ENCODE peak calls at places on chromosomes 1 and 21, in six cellular contexts. One of them, this sample, is unnamed.

GRCh38 chr21:42218836-42219605 is at the start of gene ABCG1:
- DNase-seq in GM12878: no peak
- DNase-seq in WTC11: peak; percentile 78
- DNase-seq in K562: peak; percentile 43
- DNase-seq in H1: peak; percentile 84
- DNase-seq in HepG2: no peak
- DNase-seq in this sample: no peak

GRCh38 chr1:20521960-20522861 is 14.3 kb upstream of the MUL1 start:
- DNase-seq in HepG2: peak; percentile 57
- DNase-seq in K562: peak; percentile 81
- DNase-seq in GM12878: peak; percentile 20
- DNase-seq in H1: peak; percentile 94
- DNase-seq in WTC11: peak; percentile 90
- DNase-seq in this sample: peak; percentile 81

GRCh38 chr1:154198756-154199562 is 7.1 kb upstream of the TPM3 start:
- DNase-seq in K562: peak; percentile 77
- DNase-seq in HepG2: peak; percentile 71
- DNase-seq in GM12878: no peak
- DNase-seq in WTC11: peak; percentile 23
- DNase-seq in H1: peak; percentile 51
- DNase-seq in this sample: no peak

GRCh38 chr1:51907079-51907702 is 28.7 kb upstream of the NRDC start:
- DNase-seq in HepG2: no peak
- DNase-seq in H1: no peak
- DNase-seq in GM12878: no peak
- DNase-seq in K562: no peak
- DNase-seq in WTC11: no peak
- DNase-seq in this sample: no peak

GRCh38 chr21:38857152-38857825 is 51.6 kb downstream of the ETS2 start:
- DNase-seq in WTC11: no peak
- DNase-seq in GM12878: no peak
- DNase-seq in HepG2: peak; percentile 28
- DNase-seq in K562: no peak
- DNase-seq in H1: no peak
- DNase-seq in this sample: no peak

GRCh38 chr1:69915347-69915746 is 290.0 kb downstream of the LRRC40 start:
- DNase-seq in WTC11: no peak
- DNase-seq in HepG2: no peak
- DNase-seq in K562: no peak
- DNase-seq in H1: no peak
- DNase-seq in GM12878: no peak
- DNase-seq in this sample: no peak

GRCh38 chr1:23837905-23838304 is 12.7 kb upstream of the HMGCL start:
- DNase-seq in WTC11: peak; percentile 16
- DNase-seq in HepG2: no peak
- DNase-seq in K562: peak; percentile 4
- DNase-seq in GM12878: no peak
- DNase-seq in H1: peak; percentile 56
- DNase-seq in this sample: no peak

GRCh38 chr1:67708606-67709005 is 23.6 kb downstream of the GADD45A start:
- DNase-seq in H1: no peak
- DNase-seq in HepG2: no peak
- DNase-seq in WTC11: no peak
- DNase-seq in K562: no peak
- DNase-seq in GM12878: no peak
- DNase-seq in this sample: no peak

GRCh38 chr1:90127288-90127953 is 132.5 kb downstream of the ZNF326 start:
- DNase-seq in H1: no peak
- DNase-seq in GM12878: peak; percentile 9
- DNase-seq in K562: no peak
- DNase-seq in HepG2: no peak
- DNase-seq in WTC11: no peak
- DNase-seq in this sample: no peak

GRCh38 chr1:182200025-182200814 is 138.7 kb upstream of the ZNF648 start:
- DNase-seq in GM12878: no peak
- DNase-seq in H1: no peak
- DNase-seq in WTC11: no peak
- DNase-seq in HepG2: no peak
- DNase-seq in K562: peak; percentile 49
- DNase-seq in this sample: no peak

DNA sequence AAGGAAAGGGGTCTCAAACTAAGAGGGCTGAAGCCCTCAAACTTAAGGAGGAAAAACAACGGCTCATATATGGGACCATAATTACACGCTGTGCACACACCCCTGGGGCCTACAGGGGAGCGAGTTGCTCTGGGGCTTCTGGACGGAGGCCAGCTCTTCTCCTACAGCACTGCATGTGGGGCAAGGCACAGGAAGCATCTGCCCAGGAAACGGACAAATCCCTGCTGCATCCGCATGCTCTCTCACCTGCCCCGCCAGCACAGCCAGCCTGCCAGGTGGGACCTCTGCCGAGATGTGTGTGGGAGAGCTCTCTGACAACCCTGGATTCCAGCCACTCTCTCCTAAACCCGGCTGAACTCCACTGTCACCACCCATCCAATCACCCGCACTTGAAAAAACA is 54.1 kb downstream of the MRPL37 start:
- DNase-seq in K562: no peak
- DNase-seq in WTC11: no peak
- DNase-seq in GM12878: no peak
- DNase-seq in HepG2: no peak
- DNase-seq in H1: no peak
- DNase-seq in this sample: no peak
- TF ChIP-seq ATF3 in K562: no peak
- TF ChIP-seq ATF3 in WTC11: no peak
- TF ChIP-seq ATF3 in GM12878: no peak
- TF ChIP-seq ATF3 in HepG2: no peak
- TF ChIP-seq ATF3 in H1: no peak
- TF ChIP-seq ATF3 in this sample: no peak

GRCh38 chr1:227788279-227789041 is 27.0 kb upstream of the PRSS38 start:
- DNase-seq in K562: no peak
- DNase-seq in WTC11: peak; percentile 91
- DNase-seq in HepG2: peak; percentile 29
- DNase-seq in GM12878: no peak
- DNase-seq in H1: peak; percentile 94
- DNase-seq in this sample: peak; percentile 38
- TF ChIP-seq ATF3 in K562: no peak
- TF ChIP-seq ATF3 in WTC11: no peak
- TF ChIP-seq ATF3 in HepG2: no peak
- TF ChIP-seq ATF3 in GM12878: no peak
- TF ChIP-seq ATF3 in H1: no peak
- TF ChIP-seq ATF3 in this sample: no peak

GRCh38 chr1:64745986-64746940 is 1.4 kb downstream of the RAVER2 start:
- DNase-seq in HepG2: no peak
- DNase-seq in H1: no peak
- DNase-seq in K562: no peak
- DNase-seq in GM12878: no peak
- DNase-seq in WTC11: no peak
- DNase-seq in this sample: no peak

GRCh38 chr1:64744492-64745180 is at the start of gene RAVER2:
- DNase-seq in WTC11: peak; percentile 80
- DNase-seq in GM12878: no peak
- DNase-seq in K562: peak; percentile 68
- DNase-seq in HepG2: peak; percentile 34
- DNase-seq in H1: peak; percentile 85
- DNase-seq in this sample: peak; percentile 38

GRCh38 chr1:64748222-64748621 is 3.3 kb downstream of the RAVER2 start:
- DNase-seq in GM12878: no peak
- DNase-seq in HepG2: no peak
- DNase-seq in WTC11: no peak
- DNase-seq in K562: no peak
- DNase-seq in H1: no peak
- DNase-seq in this sample: no peak

GRCh38 chr1:64743954-64744491 is 852 bp upstream of the RAVER2 start:
- DNase-seq in HepG2: no peak
- DNase-seq in K562: no peak
- DNase-seq in GM12878: no peak
- DNase-seq in WTC11: no peak
- DNase-seq in H1: no peak
- DNase-seq in this sample: no peak

GRCh38 chr1:64745181-64745985 is 508 bp downstream of the RAVER2 start:
- DNase-seq in HepG2: peak; percentile 6
- DNase-seq in GM12878: no peak
- DNase-seq in K562: peak; percentile 24
- DNase-seq in WTC11: peak; percentile 48
- DNase-seq in H1: peak; percentile 71
- DNase-seq in this sample: no peak
- TF ChIP-seq ATF3 in HepG2: peak; percentile 12
- TF ChIP-seq ATF3 in GM12878: no peak
- TF ChIP-seq ATF3 in K562: no peak
- TF ChIP-seq ATF3 in WTC11: no peak
- TF ChIP-seq ATF3 in H1: no peak
- TF ChIP-seq ATF3 in this sample: no peak

DNA sequence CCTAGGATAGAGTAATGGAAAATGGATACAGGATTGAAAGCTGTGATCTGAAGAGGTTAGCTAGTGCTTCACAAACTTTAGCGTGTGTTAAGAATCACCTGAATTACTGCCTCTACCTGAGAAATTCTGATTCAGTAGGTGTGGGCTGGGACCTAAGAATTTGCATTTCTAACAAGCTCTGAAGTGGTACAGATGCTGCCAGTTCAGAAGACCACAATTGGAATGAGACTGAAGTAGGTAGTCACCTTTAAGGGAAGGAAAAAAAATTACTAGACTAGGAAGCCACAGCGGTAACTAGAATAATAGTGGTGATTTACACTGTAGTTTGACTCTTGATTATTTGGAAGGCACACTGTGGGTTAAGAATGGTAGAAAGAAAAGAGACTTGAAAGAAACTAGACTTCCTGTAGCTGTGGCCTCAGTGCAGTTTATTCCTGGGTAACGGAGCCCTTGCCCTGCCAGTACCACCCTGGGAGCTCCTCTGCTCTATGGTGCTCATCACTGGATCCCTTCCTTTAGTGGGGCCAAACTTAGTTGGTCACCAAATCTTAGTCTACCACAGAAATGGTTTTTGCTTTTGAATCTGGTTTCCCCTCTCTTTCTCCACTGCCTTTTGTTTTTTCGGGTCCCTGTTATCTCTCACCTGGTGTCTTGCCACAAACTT is 43.6 kb downstream of the ARID1A start:
- DNase-seq in K562: no peak
- DNase-seq in H1: no peak
- DNase-seq in HepG2: no peak
- DNase-seq in GM12878: no peak
- DNase-seq in WTC11: no peak
- DNase-seq in this sample: no peak
- TF ChIP-seq ATF3 in K562: no peak
- TF ChIP-seq ATF3 in H1: no peak
- TF ChIP-seq ATF3 in HepG2: no peak
- TF ChIP-seq ATF3 in GM12878: no peak
- TF ChIP-seq ATF3 in WTC11: no peak
- TF ChIP-seq ATF3 in this sample: no peak

DNA sequence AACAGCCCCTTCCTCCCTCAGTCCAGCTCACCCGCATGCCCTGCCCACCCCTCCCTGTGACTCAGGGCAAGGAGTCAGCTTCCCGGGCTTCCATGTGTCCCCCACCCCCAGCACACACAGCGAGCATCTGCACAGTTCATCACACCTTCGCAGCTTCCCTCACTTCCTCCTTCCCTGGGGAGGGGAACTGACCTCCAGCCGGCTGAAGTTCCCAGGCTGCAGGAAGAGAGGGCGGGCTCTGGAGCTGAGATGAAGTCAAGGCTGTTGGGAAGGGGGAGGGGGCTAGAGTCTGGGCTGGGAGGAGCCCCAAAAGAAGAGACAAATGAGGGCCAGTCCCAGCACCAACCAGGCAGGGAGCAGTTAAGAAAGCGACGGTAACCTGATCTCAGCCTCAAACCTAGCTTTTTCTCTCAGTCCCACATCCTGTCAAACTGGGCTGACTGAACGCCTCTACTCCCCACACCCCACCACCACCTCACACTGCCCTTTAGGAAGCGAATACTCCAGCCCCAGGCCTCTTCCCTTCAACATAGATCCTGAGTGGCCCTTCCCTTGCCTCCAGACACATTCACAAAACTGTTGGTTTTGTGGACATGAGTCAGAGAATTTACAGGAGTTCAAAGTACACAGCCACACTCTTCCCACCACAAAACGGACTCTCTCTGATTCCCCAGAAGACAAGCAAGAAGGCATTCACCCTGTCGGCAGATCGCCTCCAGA is 1.9 kb downstream of the RHOC start:
- DNase-seq in H1: peak; percentile 82
- DNase-seq in HepG2: peak; percentile 84
- DNase-seq in K562: peak; percentile 88
- DNase-seq in WTC11: peak; percentile 89
- DNase-seq in GM12878: peak; percentile 83
- DNase-seq in this sample: peak; percentile 80
- TF ChIP-seq ATF3 in H1: no peak
- TF ChIP-seq ATF3 in HepG2: no peak
- TF ChIP-seq ATF3 in K562: peak; percentile 43
- TF ChIP-seq ATF3 in WTC11: no peak
- TF ChIP-seq ATF3 in GM12878: no peak
- TF ChIP-seq ATF3 in this sample: no peak

GRCh38 chr1:17412093-17412870 is 27.2 kb downstream of the RCC2 start:
- DNase-seq in H1: no peak
- DNase-seq in HepG2: no peak
- DNase-seq in K562: no peak
- DNase-seq in WTC11: no peak
- DNase-seq in GM12878: no peak
- DNase-seq in this sample: no peak
- TF ChIP-seq ATF3 in H1: no peak
- TF ChIP-seq ATF3 in HepG2: no peak
- TF ChIP-seq ATF3 in K562: no peak
- TF ChIP-seq ATF3 in WTC11: no peak
- TF ChIP-seq ATF3 in GM12878: no peak
- TF ChIP-seq ATF3 in this sample: no peak

GRCh38 chr1:8059161-8059622 is 33.1 kb upstream of the ERRFI1 start:
- DNase-seq in GM12878: no peak
- DNase-seq in WTC11: no peak
- DNase-seq in H1: no peak
- DNase-seq in HepG2: no peak
- DNase-seq in K562: no peak
- DNase-seq in this sample: no peak
- TF ChIP-seq ATF3 in GM12878: no peak
- TF ChIP-seq ATF3 in WTC11: no peak
- TF ChIP-seq ATF3 in H1: no peak
- TF ChIP-seq ATF3 in HepG2: no peak
- TF ChIP-seq ATF3 in K562: no peak
- TF ChIP-seq ATF3 in this sample: no peak

GRCh38 chr1:162279099-162279498 is 97.6 kb downstream of the SPATA46 start:
- DNase-seq in HepG2: no peak
- DNase-seq in GM12878: no peak
- DNase-seq in H1: no peak
- DNase-seq in K562: no peak
- DNase-seq in WTC11: no peak
- DNase-seq in this sample: no peak

GRCh38 chr1:162284206-162284955 is 92.3 kb downstream of the SPATA46 start:
- DNase-seq in HepG2: no peak
- DNase-seq in K562: no peak
- DNase-seq in H1: no peak
- DNase-seq in GM12878: no peak
- DNase-seq in WTC11: no peak
- DNase-seq in this sample: no peak

GRCh38 chr1:162285149-162285561 is 91.5 kb downstream of the SPATA46 start:
- DNase-seq in H1: no peak
- DNase-seq in WTC11: no peak
- DNase-seq in HepG2: peak; percentile 72
- DNase-seq in GM12878: no peak
- DNase-seq in K562: no peak
- DNase-seq in this sample: no peak

GRCh38 chr1:162283657-162284056 is 93.0 kb downstream of the SPATA46 start:
- DNase-seq in HepG2: no peak
- DNase-seq in K562: no peak
- DNase-seq in H1: no peak
- DNase-seq in GM12878: no peak
- DNase-seq in WTC11: no peak
- DNase-seq in this sample: no peak
- TF ChIP-seq ATF3 in HepG2: no peak
- TF ChIP-seq ATF3 in K562: no peak
- TF ChIP-seq ATF3 in H1: no peak
- TF ChIP-seq ATF3 in GM12878: no peak
- TF ChIP-seq ATF3 in WTC11: no peak
- TF ChIP-seq ATF3 in this sample: no peak

GRCh38 chr1:101259744-101260148 is 22.9 kb downstream of the S1PR1 start:
- DNase-seq in H1: no peak
- DNase-seq in HepG2: no peak
- DNase-seq in K562: no peak
- DNase-seq in WTC11: no peak
- DNase-seq in GM12878: no peak
- DNase-seq in this sample: no peak
- TF ChIP-seq ATF3 in H1: no peak
- TF ChIP-seq ATF3 in HepG2: no peak
- TF ChIP-seq ATF3 in K562: no peak
- TF ChIP-seq ATF3 in WTC11: no peak
- TF ChIP-seq ATF3 in GM12878: no peak
- TF ChIP-seq ATF3 in this sample: no peak